ENCODE peak calls at places on chromosomes 13 and 19, in eight cellular contexts. One of them, this sample, is unnamed.

GRCh38 chr19:7488736-7489353 is at the start of gene PEX11G:
- DNase-seq in amniotic stem cell: peak; percentile 36
- DNase-seq in WERI-Rb-1: no peak
- DNase-seq in stimulated activated CD8-positive, alpha-beta memory T cell treated with anti-CD3 and anti-CD28 coated beads, Interleukin-15, amount 100 ng/mL, for 1 hour: peak; percentile 85
- DNase-seq in astrocyte of the spinal cord: peak; percentile 88
- DNase-seq in stimulated activated CD4-positive, alpha-beta T cell treated with anti-CD3 and anti-CD28 coated beads, Interleukin-4, amount 100 ng/mL, for 1 hour: peak; percentile 92
- DNase-seq in COR-L47: peak; percentile 80
- DNase-seq in naive thymus-derived CD4-positive, alpha-beta T cell: peak; percentile 79
- DNase-seq in this sample: peak; percentile 96

GRCh38 chr13:103291693-103292572 is 225.7 kb upstream of the SLC10A2 start:
- DNase-seq in amniotic stem cell: no peak
- DNase-seq in astrocyte of the spinal cord: peak; percentile 29
- DNase-seq in stimulated activated CD4-positive, alpha-beta T cell treated with anti-CD3 and anti-CD28 coated beads, Interleukin-4, amount 100 ng/mL, for 1 hour: no peak
- DNase-seq in WERI-Rb-1: peak; percentile 20
- DNase-seq in stimulated activated CD8-positive, alpha-beta memory T cell treated with anti-CD3 and anti-CD28 coated beads, Interleukin-15, amount 100 ng/mL, for 1 hour: no peak
- DNase-seq in naive thymus-derived CD4-positive, alpha-beta T cell: no peak
- DNase-seq in COR-L47: no peak
- DNase-seq in this sample: peak; percentile 53

GRCh38 chr13:20964904-20965303 is 62.4 kb upstream of the XPO4 start:
- DNase-seq in stimulated activated CD8-positive, alpha-beta memory T cell treated with anti-CD3 and anti-CD28 coated beads, Interleukin-15, amount 100 ng/mL, for 1 hour: no peak
- DNase-seq in WERI-Rb-1: no peak
- DNase-seq in astrocyte of the spinal cord: no peak
- DNase-seq in amniotic stem cell: no peak
- DNase-seq in COR-L47: no peak
- DNase-seq in naive thymus-derived CD4-positive, alpha-beta T cell: no peak
- DNase-seq in stimulated activated CD4-positive, alpha-beta T cell treated with anti-CD3 and anti-CD28 coated beads, Interleukin-4, amount 100 ng/mL, for 1 hour: no peak
- DNase-seq in this sample: no peak

GRCh38 chr13:97879646-97880297 is 73.7 kb upstream of the IPO5 start:
- DNase-seq in stimulated activated CD8-positive, alpha-beta memory T cell treated with anti-CD3 and anti-CD28 coated beads, Interleukin-15, amount 100 ng/mL, for 1 hour: no peak
- DNase-seq in COR-L47: no peak
- DNase-seq in naive thymus-derived CD4-positive, alpha-beta T cell: no peak
- DNase-seq in stimulated activated CD4-positive, alpha-beta T cell treated with anti-CD3 and anti-CD28 coated beads, Interleukin-4, amount 100 ng/mL, for 1 hour: no peak
- DNase-seq in amniotic stem cell: peak; percentile 55
- DNase-seq in astrocyte of the spinal cord: peak; percentile 90
- DNase-seq in WERI-Rb-1: no peak
- DNase-seq in this sample: no peak

GRCh38 chr19:6768236-6768785 is 1.1 kb upstream of the SH2D3A start:
- DNase-seq in astrocyte of the spinal cord: no peak
- DNase-seq in WERI-Rb-1: no peak
- DNase-seq in amniotic stem cell: no peak
- DNase-seq in stimulated activated CD4-positive, alpha-beta T cell treated with anti-CD3 and anti-CD28 coated beads, Interleukin-4, amount 100 ng/mL, for 1 hour: no peak
- DNase-seq in naive thymus-derived CD4-positive, alpha-beta T cell: peak; percentile 33
- DNase-seq in stimulated activated CD8-positive, alpha-beta memory T cell treated with anti-CD3 and anti-CD28 coated beads, Interleukin-15, amount 100 ng/mL, for 1 hour: no peak
- DNase-seq in COR-L47: no peak
- DNase-seq in this sample: no peak

GRCh38 chr13:84651288-84651687 is 769.0 kb upstream of the SLITRK1 start:
- DNase-seq in stimulated activated CD4-positive, alpha-beta T cell treated with anti-CD3 and anti-CD28 coated beads, Interleukin-4, amount 100 ng/mL, for 1 hour: no peak
- DNase-seq in amniotic stem cell: no peak
- DNase-seq in COR-L47: no peak
- DNase-seq in naive thymus-derived CD4-positive, alpha-beta T cell: no peak
- DNase-seq in WERI-Rb-1: no peak
- DNase-seq in stimulated activated CD8-positive, alpha-beta memory T cell treated with anti-CD3 and anti-CD28 coated beads, Interleukin-15, amount 100 ng/mL, for 1 hour: no peak
- DNase-seq in astrocyte of the spinal cord: peak; percentile 76
- DNase-seq in this sample: peak; percentile 3

GRCh38 chr19:37999309-38000213 is 92.6 kb downstream of the SIPA1L3 start:
- DNase-seq in stimulated activated CD4-positive, alpha-beta T cell treated with anti-CD3 and anti-CD28 coated beads, Interleukin-4, amount 100 ng/mL, for 1 hour: no peak
- DNase-seq in naive thymus-derived CD4-positive, alpha-beta T cell: no peak
- DNase-seq in WERI-Rb-1: no peak
- DNase-seq in COR-L47: no peak
- DNase-seq in astrocyte of the spinal cord: peak; percentile 97
- DNase-seq in amniotic stem cell: peak; percentile 78
- DNase-seq in stimulated activated CD8-positive, alpha-beta memory T cell treated with anti-CD3 and anti-CD28 coated beads, Interleukin-15, amount 100 ng/mL, for 1 hour: no peak
- DNase-seq in this sample: no peak

GRCh38 chr19:5880604-5881078 is 10.3 kb upstream of the FUT5 start:
- DNase-seq in stimulated activated CD4-positive, alpha-beta T cell treated with anti-CD3 and anti-CD28 coated beads, Interleukin-4, amount 100 ng/mL, for 1 hour: no peak
- DNase-seq in WERI-Rb-1: no peak
- DNase-seq in COR-L47: no peak
- DNase-seq in stimulated activated CD8-positive, alpha-beta memory T cell treated with anti-CD3 and anti-CD28 coated beads, Interleukin-15, amount 100 ng/mL, for 1 hour: no peak
- DNase-seq in astrocyte of the spinal cord: peak; percentile 66
- DNase-seq in naive thymus-derived CD4-positive, alpha-beta T cell: no peak
- DNase-seq in amniotic stem cell: no peak
- DNase-seq in this sample: peak; percentile 98

GRCh38 chr19:5125797-5126497 is 157.0 kb downstream of the KDM4B start:
- DNase-seq in amniotic stem cell: no peak
- DNase-seq in COR-L47: no peak
- DNase-seq in stimulated activated CD4-positive, alpha-beta T cell treated with anti-CD3 and anti-CD28 coated beads, Interleukin-4, amount 100 ng/mL, for 1 hour: no peak
- DNase-seq in naive thymus-derived CD4-positive, alpha-beta T cell: no peak
- DNase-seq in stimulated activated CD8-positive, alpha-beta memory T cell treated with anti-CD3 and anti-CD28 coated beads, Interleukin-15, amount 100 ng/mL, for 1 hour: no peak
- DNase-seq in astrocyte of the spinal cord: peak; percentile 13
- DNase-seq in WERI-Rb-1: no peak
- DNase-seq in this sample: no peak

GRCh38 chr13:50403311-50403710 is 388.1 kb downstream of the KCNRG start:
- DNase-seq in WERI-Rb-1: no peak
- DNase-seq in COR-L47: peak; percentile 58
- DNase-seq in stimulated activated CD4-positive, alpha-beta T cell treated with anti-CD3 and anti-CD28 coated beads, Interleukin-4, amount 100 ng/mL, for 1 hour: no peak
- DNase-seq in stimulated activated CD8-positive, alpha-beta memory T cell treated with anti-CD3 and anti-CD28 coated beads, Interleukin-15, amount 100 ng/mL, for 1 hour: no peak
- DNase-seq in astrocyte of the spinal cord: no peak
- DNase-seq in naive thymus-derived CD4-positive, alpha-beta T cell: no peak
- DNase-seq in amniotic stem cell: no peak
- DNase-seq in this sample: peak; percentile 92

This sample was measured in NCI-H69.